ENCODE peak calls at places on chromosomes 6 and 20, in five cellular contexts. One of them, this sample, is unnamed.

GRCh38 chr6:132731086-132731485 is 17.2 kb upstream of the VNN1 start:
- DNase-seq in progenitor cell of endocrine pancreas: no peak
- DNase-seq in activated CD4-positive, alpha-beta memory T cell treated with anti-CD3 and anti-CD28 coated beads, Interleukin-2, amount 10 ng/mL, durations not matched to agents 7 days and 5 days: no peak
- DNase-seq in BE2C: no peak
- DNase-seq in activated T-cell treated with anti-CD3 and anti-CD28 coated beads for 48 hours: no peak
- DNase-seq in this sample: no peak

GRCh38 chr6:157823001-157823522 is at the start of gene SNX9:
- DNase-seq in activated T-cell treated with anti-CD3 and anti-CD28 coated beads for 48 hours: peak; percentile 74
- DNase-seq in BE2C: peak; percentile 84
- DNase-seq in progenitor cell of endocrine pancreas: peak; percentile 55
- DNase-seq in activated CD4-positive, alpha-beta memory T cell treated with anti-CD3 and anti-CD28 coated beads, Interleukin-2, amount 10 ng/mL, durations not matched to agents 7 days and 5 days: peak; percentile 71
- DNase-seq in this sample: peak; percentile 75

GRCh38 chr6:149900620-149901443 is 2.9 kb upstream of the RAET1E start:
- DNase-seq in BE2C: no peak
- DNase-seq in activated T-cell treated with anti-CD3 and anti-CD28 coated beads for 48 hours: no peak
- DNase-seq in activated CD4-positive, alpha-beta memory T cell treated with anti-CD3 and anti-CD28 coated beads, Interleukin-2, amount 10 ng/mL, durations not matched to agents 7 days and 5 days: no peak
- DNase-seq in progenitor cell of endocrine pancreas: no peak
- DNase-seq in this sample: no peak

GRCh38 chr6:87154641-87155271 is 609 bp upstream of the ZNF292 start:
- DNase-seq in BE2C: no peak
- DNase-seq in activated T-cell treated with anti-CD3 and anti-CD28 coated beads for 48 hours: no peak
- DNase-seq in progenitor cell of endocrine pancreas: no peak
- DNase-seq in activated CD4-positive, alpha-beta memory T cell treated with anti-CD3 and anti-CD28 coated beads, Interleukin-2, amount 10 ng/mL, durations not matched to agents 7 days and 5 days: peak; percentile 87
- DNase-seq in this sample: peak; percentile 74

GRCh38 chr20:5268449-5268848 is 48.3 kb downstream of the PROKR2 start:
- DNase-seq in activated CD4-positive, alpha-beta memory T cell treated with anti-CD3 and anti-CD28 coated beads, Interleukin-2, amount 10 ng/mL, durations not matched to agents 7 days and 5 days: no peak
- DNase-seq in progenitor cell of endocrine pancreas: no peak
- DNase-seq in BE2C: no peak
- DNase-seq in activated T-cell treated with anti-CD3 and anti-CD28 coated beads for 48 hours: no peak
- DNase-seq in this sample: no peak

GRCh38 chr20:10504893-10505292 is 69.8 kb downstream of the SLX4IP start:
- DNase-seq in progenitor cell of endocrine pancreas: no peak
- DNase-seq in activated T-cell treated with anti-CD3 and anti-CD28 coated beads for 48 hours: no peak
- DNase-seq in BE2C: no peak
- DNase-seq in activated CD4-positive, alpha-beta memory T cell treated with anti-CD3 and anti-CD28 coated beads, Interleukin-2, amount 10 ng/mL, durations not matched to agents 7 days and 5 days: no peak
- DNase-seq in this sample: no peak

GRCh38 chr20:36796868-36797267 is 23.3 kb upstream of the DSN1 start:
- DNase-seq in activated T-cell treated with anti-CD3 and anti-CD28 coated beads for 48 hours: no peak
- DNase-seq in progenitor cell of endocrine pancreas: no peak
- DNase-seq in activated CD4-positive, alpha-beta memory T cell treated with anti-CD3 and anti-CD28 coated beads, Interleukin-2, amount 10 ng/mL, durations not matched to agents 7 days and 5 days: no peak
- DNase-seq in BE2C: no peak
- DNase-seq in this sample: no peak

GRCh38 chr20:46227275-46227767 is 81.0 kb downstream of the CDH22 start:
- DNase-seq in activated CD4-positive, alpha-beta memory T cell treated with anti-CD3 and anti-CD28 coated beads, Interleukin-2, amount 10 ng/mL, durations not matched to agents 7 days and 5 days: no peak
- DNase-seq in progenitor cell of endocrine pancreas: no peak
- DNase-seq in BE2C: no peak
- DNase-seq in activated T-cell treated with anti-CD3 and anti-CD28 coated beads for 48 hours: no peak
- DNase-seq in this sample: no peak

GRCh38 chr6:157264701-157265100 is 58.6 kb downstream of the TMEM242 start:
- DNase-seq in activated T-cell treated with anti-CD3 and anti-CD28 coated beads for 48 hours: no peak
- DNase-seq in BE2C: no peak
- DNase-seq in activated CD4-positive, alpha-beta memory T cell treated with anti-CD3 and anti-CD28 coated beads, Interleukin-2, amount 10 ng/mL, durations not matched to agents 7 days and 5 days: no peak
- DNase-seq in progenitor cell of endocrine pancreas: no peak
- DNase-seq in this sample: no peak

GRCh38 chr20:49880177-49880576 is 35.2 kb downstream of the SPATA2 start:
- DNase-seq in progenitor cell of endocrine pancreas: no peak
- DNase-seq in activated CD4-positive, alpha-beta memory T cell treated with anti-CD3 and anti-CD28 coated beads, Interleukin-2, amount 10 ng/mL, durations not matched to agents 7 days and 5 days: no peak
- DNase-seq in activated T-cell treated with anti-CD3 and anti-CD28 coated beads for 48 hours: no peak
- DNase-seq in BE2C: no peak
- DNase-seq in this sample: no peak

GRCh38 chr20:33730946-33731692 is 677 bp upstream of the ZNF341 start:
- DNase-seq in progenitor cell of endocrine pancreas: no peak
- DNase-seq in activated CD4-positive, alpha-beta memory T cell treated with anti-CD3 and anti-CD28 coated beads, Interleukin-2, amount 10 ng/mL, durations not matched to agents 7 days and 5 days: no peak
- DNase-seq in activated T-cell treated with anti-CD3 and anti-CD28 coated beads for 48 hours: no peak
- DNase-seq in BE2C: no peak
- DNase-seq in this sample: no peak

GRCh38 chr6:1635305-1636010 is 25.7 kb downstream of the FOXC1 start:
- DNase-seq in BE2C: no peak
- DNase-seq in activated CD4-positive, alpha-beta memory T cell treated with anti-CD3 and anti-CD28 coated beads, Interleukin-2, amount 10 ng/mL, durations not matched to agents 7 days and 5 days: no peak
- DNase-seq in progenitor cell of endocrine pancreas: no peak
- DNase-seq in activated T-cell treated with anti-CD3 and anti-CD28 coated beads for 48 hours: no peak
- DNase-seq in this sample: no peak

GRCh38 chr6:119552016-119552415 is 202.5 kb upstream of the MAN1A1 start:
- DNase-seq in activated T-cell treated with anti-CD3 and anti-CD28 coated beads for 48 hours: no peak
- DNase-seq in BE2C: no peak
- DNase-seq in activated CD4-positive, alpha-beta memory T cell treated with anti-CD3 and anti-CD28 coated beads, Interleukin-2, amount 10 ng/mL, durations not matched to agents 7 days and 5 days: no peak
- DNase-seq in progenitor cell of endocrine pancreas: no peak
- DNase-seq in this sample: no peak

GRCh38 chr20:34042286-34042685 is 48.6 kb downstream of the RALY start:
- DNase-seq in activated T-cell treated with anti-CD3 and anti-CD28 coated beads for 48 hours: no peak
- DNase-seq in BE2C: no peak
- DNase-seq in activated CD4-positive, alpha-beta memory T cell treated with anti-CD3 and anti-CD28 coated beads, Interleukin-2, amount 10 ng/mL, durations not matched to agents 7 days and 5 days: no peak
- DNase-seq in progenitor cell of endocrine pancreas: no peak
- DNase-seq in this sample: no peak

GRCh38 chr20:49635171-49635570 is 67.2 kb upstream of the PTGIS start:
- DNase-seq in progenitor cell of endocrine pancreas: no peak
- DNase-seq in BE2C: peak; percentile 84
- DNase-seq in activated CD4-positive, alpha-beta memory T cell treated with anti-CD3 and anti-CD28 coated beads, Interleukin-2, amount 10 ng/mL, durations not matched to agents 7 days and 5 days: no peak
- DNase-seq in activated T-cell treated with anti-CD3 and anti-CD28 coated beads for 48 hours: no peak
- DNase-seq in this sample: no peak

GRCh38 chr6:99813565-99813964 is 180.5 kb downstream of the MCHR2 start:
- DNase-seq in progenitor cell of endocrine pancreas: no peak
- DNase-seq in BE2C: no peak
- DNase-seq in activated CD4-positive, alpha-beta memory T cell treated with anti-CD3 and anti-CD28 coated beads, Interleukin-2, amount 10 ng/mL, durations not matched to agents 7 days and 5 days: no peak
- DNase-seq in activated T-cell treated with anti-CD3 and anti-CD28 coated beads for 48 hours: no peak
- DNase-seq in this sample: no peak

This sample was measured in ACHN.